ENCODE peak calls at places on chromosomes 2 and 18, in eight cellular contexts. F is hippocampal formation; A is AG09319; M is bronchial epithelial cell; D is naive thymus-derived CD8-positive, alpha-beta T cell; I is G401; G is DMS 273 treated with DMSO at 0.1 percent for 48 hours; K is caudate nucleus. V is an unnamed sample.

GRCh38 chr2:215626812-215627281 is 191.0 kb upstream of the FN1 start:
- DNase-seq in F (no peak), A (no peak), M (no peak), D (no peak), I (no peak), G (peak; percentile 88), K (no peak), V (no peak)

GRCh38 chr18:59921384-59921891 is 21.6 kb downstream of the PMAIP1 start:
- DNase-seq in F (no peak), A (no peak), M (no peak), D (no peak), I (no peak), G (peak; percentile 61), K (no peak), V (peak; percentile 27)

GRCh38 chr18:77063256-77063655 is 69.3 kb downstream of the MBP start:
- DNase-seq in F (no peak), A (no peak), M (peak; percentile 91), D (peak; percentile 60), I (no peak), G (no peak), K (no peak), V (peak; percentile 72)

GRCh38 chr18:456361-456821 is 44.1 kb downstream of the COLEC12 start:
- DNase-seq in F (no peak), A (peak; percentile 28), M (no peak), D (no peak), I (no peak), G (no peak), K (no peak), V (no peak)

GRCh38 chr2:105114551-105114950 is 76.7 kb downstream of the MRPS9 start:
- DNase-seq in F (peak; percentile 70), A (peak; percentile 48), M (peak; percentile 55), D (no peak), I (peak; percentile 76), G (peak; percentile 31), K (no peak), V (no peak)

GRCh38 chr18:79616651-79617518 is 62.7 kb upstream of the CTDP1 start:
- DNase-seq in F (no peak), A (no peak), M (peak; percentile 27), D (no peak), I (no peak), G (no peak), K (no peak), V (no peak)

GRCh38 chr2:172427256-172427989 is at the start of gene ITGA6:
- DNase-seq in F (peak; percentile 36), A (no peak), M (peak; percentile 67), D (peak; percentile 73), I (peak; percentile 23), G (no peak), K (peak; percentile 65), V (peak; percentile 58)

GRCh38 chr18:58369616-58370015 is 259.3 kb downstream of the ALPK2 start:
- DNase-seq in F (no peak), A (no peak), M (no peak), D (no peak), I (no peak), G (no peak), K (no peak), V (no peak)

GRCh38 chr2:2292381-2292780 is 38.7 kb downstream of the MYT1L start:
- DNase-seq in F (no peak), A (no peak), M (no peak), D (no peak), I (no peak), G (no peak), K (no peak), V (no peak)

GRCh38 chr2:99863914-99864273 is 278.5 kb downstream of the AFF3 start:
- DNase-seq in F (no peak), A (no peak), M (no peak), D (no peak), I (no peak), G (no peak), K (no peak), V (no peak)

GRCh38 chr18:34158881-34159690 is 65.6 kb downstream of the NOL4 start:
- DNase-seq in F (peak; percentile 74), A (no peak), M (no peak), D (no peak), I (peak; percentile 87), G (no peak), K (peak; percentile 80), V (no peak)

GRCh38 chr2:238585836-238586821 is 159.4 kb downstream of the ASB1 start:
- DNase-seq in F (peak; percentile 31), A (no peak), M (no peak), D (no peak), I (peak; percentile 25), G (no peak), K (peak; percentile 31), V (no peak)

GRCh38 chr18:47260138-47260923 is 8.9 kb upstream of the SKOR2 start:
- DNase-seq in F (no peak), A (no peak), M (peak; percentile 20), D (no peak), I (no peak), G (no peak), K (no peak), V (no peak)

GRCh38 chr18:67425724-67426123 is 90.8 kb downstream of the DSEL start:
- DNase-seq in F (no peak), A (peak; percentile 39), M (peak; percentile 99), D (no peak), I (no peak), G (no peak), K (no peak), V (no peak)

V was measured in effector memory CD8-positive, alpha-beta T cell.